ENCODE peak calls at places on chromosomes 6 and 20, in nine cellular contexts. T is epithelial cell of esophagus; L is heart right ventricle; K is PC-9; A is uterus; V is cardiac muscle cell; D is CD8-positive, alpha-beta T cell; G is fibroblast of mammary gland; M is endothelial cell of umbilical vein. S is an unnamed sample.

GRCh38 chr20:37194616-37195015 is 15.3 kb upstream of the MROH8 start:
- DNase-seq in L (no peak), T (no peak), M (peak; percentile 68), K (no peak), G (no peak), A (no peak), D (no peak), V (no peak), S (no peak)

GRCh38 chr20:23613676-23614075 is 8.0 kb upstream of the CST9 start:
- DNase-seq in V (no peak), A (peak; percentile 59), G (peak; percentile 71), L (no peak), M (no peak), K (no peak), T (no peak), D (no peak), S (no peak)

GRCh38 chr6:3808759-3809514 is 40.2 kb upstream of the FAM50B start:
- DNase-seq in V (no peak), A (no peak), M (peak; percentile 81), K (peak; percentile 83), L (no peak), D (no peak), T (peak; percentile 79), G (peak; percentile 90), S (no peak)

GRCh38 chr6:62904687-62905086 is 306.6 kb upstream of the FKBP1C start:
- DNase-seq in V (no peak), D (no peak), K (no peak), M (no peak), T (no peak), A (no peak), G (no peak), L (no peak), S (peak; percentile 19)

GRCh38 chr6:125918681-125919566 is 37.6 kb upstream of the HINT3 start:
- DNase-seq in A (peak; percentile 21), K (peak; percentile 59), T (peak; percentile 94), G (peak; percentile 89), D (no peak), M (peak; percentile 91), L (peak; percentile 30), V (no peak), S (peak; percentile 40)

GRCh38 chr6:52012582-52012981 is 74.8 kb downstream of the PKHD1 start:
- DNase-seq in L (no peak), M (no peak), D (no peak), A (no peak), V (no peak), K (no peak), T (no peak), G (no peak), S (no peak)

GRCh38 chr6:10617008-10617696 is 77.3 kb downstream of the C6orf52 start:
- DNase-seq in T (no peak), D (no peak), L (no peak), K (no peak), G (no peak), V (no peak), A (no peak), M (no peak), S (no peak)

GRCh38 chr6:26175428-26176181 is 88.4 kb downstream of the HFE start:
- DNase-seq in D (peak; percentile 65), L (peak; percentile 48), M (peak; percentile 85), G (peak; percentile 80), K (no peak), T (peak; percentile 82), A (no peak), V (peak; percentile 39), S (peak; percentile 83)

GRCh38 chr20:57870597-57871236 is 160.9 kb upstream of the PMEPA1 start:
- DNase-seq in V (no peak), G (no peak), K (no peak), T (no peak), D (peak; percentile 41), L (no peak), M (no peak), A (no peak), S (no peak)

GRCh38 chr6:143592335-143592734 is 80.8 kb upstream of the FUCA2 start:
- DNase-seq in D (no peak), A (no peak), V (no peak), L (no peak), K (no peak), T (peak; percentile 34), M (no peak), G (peak; percentile 21), S (peak; percentile 93)
- TF ChIP-seq CTCF in D (peak; percentile 32), A (no peak), V (peak; percentile 30), L (peak; percentile 30), K (peak; percentile 64), T (peak; percentile 49), M (peak; percentile 13), G (peak; percentile 46), S (peak; percentile 94)

DNA sequence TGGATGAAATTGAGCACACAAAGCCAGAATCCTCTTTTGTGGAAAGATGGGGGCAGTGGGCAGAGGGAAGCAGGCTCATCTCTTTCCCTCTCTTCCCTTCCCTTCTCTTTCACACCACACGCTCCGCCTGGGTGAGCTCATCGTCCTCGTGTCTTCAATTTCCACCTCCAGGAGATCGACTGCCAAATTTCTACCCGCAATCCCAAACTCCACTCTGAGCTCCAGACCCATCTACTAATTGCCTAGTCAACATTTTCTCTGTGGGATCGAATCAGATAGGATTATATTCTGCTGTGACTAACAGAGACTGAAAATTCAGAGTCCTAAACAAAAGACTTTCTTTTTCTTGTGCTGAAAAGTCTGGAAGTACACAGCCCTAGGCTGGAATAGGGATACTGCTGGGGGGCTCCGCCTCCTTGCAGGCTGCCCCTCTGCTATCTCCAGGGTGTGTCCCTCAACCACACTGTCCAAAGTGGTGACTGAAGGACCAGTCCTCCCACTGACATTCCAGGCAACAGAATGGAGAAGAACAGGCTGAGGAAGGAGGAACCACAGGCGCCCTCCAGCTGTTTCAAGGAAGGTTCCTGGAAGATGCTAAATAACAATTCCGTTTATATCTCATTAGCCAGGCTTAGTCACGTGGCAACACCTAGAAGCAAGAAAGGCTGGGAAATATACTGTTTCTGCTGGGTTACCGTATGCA is 5.0 kb upstream of the HSPA12B start:
- DNase-seq in D (no peak), A (peak; percentile 72), T (peak; percentile 27), G (peak; percentile 80), L (no peak), M (no peak), K (peak; percentile 37), V (no peak), S (no peak)
- H3K4me3 ChIP-seq in D (no peak overlapping the region), A (no peak overlapping the region), T (no peak overlapping the region), G (peak overlapping the region; percentile 21), L (no peak overlapping the region), M (no peak overlapping the region), K (no peak overlapping the region), V (no peak overlapping the region), S (no peak overlapping the region)

GRCh38 chr6:84728602-84729001 is 35.8 kb downstream of the TBX18 start:
- DNase-seq in G (peak; percentile 53), D (no peak), L (no peak), M (peak; percentile 39), A (no peak), V (no peak), K (no peak), T (peak; percentile 62), S (peak; percentile 67)
- TF ChIP-seq CTCF in G (peak; percentile 60), D (no peak), L (peak; percentile 21), M (peak; percentile 19), A (no peak), V (peak; percentile 46), K (peak; percentile 57), T (peak; percentile 65), S (peak; percentile 51)

GRCh38 chr6:134451529-134451928 is 133.6 kb upstream of the SGK1 start:
- DNase-seq in L (no peak), D (no peak), A (no peak), T (no peak), V (no peak), M (no peak), G (no peak), K (no peak), S (peak; percentile 46)
- H3K4me3 ChIP-seq in L (no peak overlapping the region), D (no peak overlapping the region), A (no peak overlapping the region), T (no peak overlapping the region), V (no peak overlapping the region), M (no peak overlapping the region), G (no peak overlapping the region), K (no peak overlapping the region), S (no peak overlapping the region)

DNA sequence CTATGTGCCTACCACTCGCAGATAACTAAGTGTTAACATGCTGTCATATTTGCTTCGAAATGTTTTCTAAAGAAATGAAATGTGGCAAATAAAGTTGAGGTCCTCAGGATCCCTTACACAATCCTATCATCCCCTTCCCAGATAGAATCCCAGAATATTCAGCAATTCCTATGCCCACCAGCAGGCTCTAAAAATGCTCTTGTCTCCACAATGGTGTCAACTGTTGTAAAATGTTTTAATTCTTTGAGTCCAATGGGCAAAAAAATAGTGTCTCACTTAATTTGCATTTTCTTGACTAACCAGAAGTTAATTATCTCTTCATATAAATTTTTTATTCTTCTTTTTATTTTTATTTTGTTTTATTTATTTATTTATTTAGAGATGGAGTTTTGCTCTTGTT is 103.9 kb upstream of the MAP7 start:
- DNase-seq in A (no peak), M (no peak), T (no peak), L (no peak), V (no peak), G (no peak), K (no peak), D (no peak), S (peak; percentile 41)
- TF ChIP-seq CTCF in A (no peak), M (no peak), T (no peak), L (no peak), V (peak; percentile 20), G (peak; percentile 21), K (peak; percentile 36), D (no peak), S (no peak)

GRCh38 chr6:148559848-148560433 is 186.9 kb upstream of the UST start:
- DNase-seq in G (peak; percentile 62), L (peak; percentile 63), D (peak; percentile 81), V (peak; percentile 87), T (peak; percentile 55), K (peak; percentile 67), A (peak; percentile 82), M (peak; percentile 64), S (peak; percentile 82)
- H3K4me3 ChIP-seq in G (peak overlapping the region; percentile 43), L (peak overlapping the region; percentile 39), D (peak overlapping the region; percentile 46), V (peak overlapping the region; percentile 39), T (peak overlapping the region; percentile 37), K (peak overlapping the region; percentile 59), A (peak overlapping the region; percentile 10), M (no peak overlapping the region), S (peak overlapping the region; percentile 60)

DNA sequence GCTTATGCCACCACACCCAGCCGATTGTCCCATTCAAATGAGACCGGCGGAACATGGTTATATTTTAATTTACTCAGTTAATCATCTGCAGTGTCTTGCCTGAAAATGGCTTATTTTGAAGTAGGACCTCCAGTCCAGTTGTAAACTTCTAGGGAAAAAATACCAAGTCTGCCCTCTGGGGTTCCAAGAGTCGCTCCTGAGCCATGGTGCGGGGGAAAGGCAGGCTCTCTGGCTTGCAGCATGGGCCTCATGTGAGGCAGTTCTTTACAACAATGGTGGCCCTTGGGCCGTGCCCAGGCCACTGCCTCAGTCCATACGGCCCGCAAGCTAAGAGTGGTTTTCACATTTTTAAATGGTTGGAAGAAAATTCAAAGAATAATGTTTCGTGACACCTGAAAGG is 62.7 kb upstream of the XRN2 start:
- DNase-seq in D (no peak), T (no peak), M (no peak), G (no peak), V (peak; percentile 15), A (no peak), L (no peak), K (no peak), S (peak; percentile 61)
- TF ChIP-seq CTCF in D (no peak), T (no peak), M (no peak), G (no peak), V (no peak), A (no peak), L (no peak), K (no peak), S (peak; percentile 45)

GRCh38 chr6:36599791-36600209 is 5.6 kb downstream of the SRSF3 start:
- DNase-seq in K (no peak), L (no peak), T (peak; percentile 86), G (peak; percentile 81), A (peak; percentile 35), V (peak; percentile 45), M (no peak), D (peak; percentile 65), S (peak; percentile 78)
- H3K4me3 ChIP-seq in K (no peak overlapping the region), L (no peak overlapping the region), T (peak overlapping the region; percentile 100), G (peak overlapping the region; percentile 100), A (no peak overlapping the region), V (no peak overlapping the region), M (no peak overlapping the region), D (peak overlapping the region; percentile 40), S (peak overlapping the region; percentile 78)

S was measured in GM23338.